ENCODE peak calls at places on chromosomes 2 and 18, in four cellular contexts. G, I, B and S are unnamed samples.

GRCh38 chr2:197161738-197162137 is 148.8 kb downstream of the ANKRD44 start:
- DNase-seq in B (no peak), G (no peak), I (no peak), S (no peak)

GRCh38 chr18:3066391-3067079 is 53.6 kb upstream of the LPIN2 start:
- DNase-seq in G (no peak), I (no peak), B (no peak), S (no peak)

GRCh38 chr2:141021109-141021508 is 1109.7 kb downstream of the LRP1B start:
- DNase-seq in G (peak; percentile 81), B (no peak), I (no peak), S (no peak)

GRCh38 chr18:23281626-23282436 is 146.5 kb downstream of the CABLES1 start:
- DNase-seq in B (no peak), I (no peak), G (peak; percentile 61), S (no peak)

GRCh38 chr2:20670315-20671035 is 3.5 kb downstream of the GDF7 start:
- DNase-seq in B (peak; percentile 56), I (no peak), G (no peak), S (peak; percentile 18)

GRCh38 chr2:96509114-96509846 is 4.1 kb upstream of the NEURL3 start:
- DNase-seq in B (peak; percentile 93), I (no peak), G (peak; percentile 76), S (peak; percentile 83)

GRCh38 chr2:205032093-205032551 is 486.8 kb downstream of the PARD3B start:
- DNase-seq in I (no peak), G (no peak), B (no peak), S (no peak)

GRCh38 chr2:29382486-29382885 is 267.3 kb downstream of the CLIP4 start:
- DNase-seq in I (no peak), G (no peak), B (no peak), S (no peak)

GRCh38 chr2:207770602-207771404 is 1.1 kb upstream of the FZD5 start:
- DNase-seq in B (peak; percentile 73), I (no peak), G (no peak), S (peak; percentile 63)

GRCh38 chr2:173288561-173288960 is 66.1 kb upstream of the CDCA7 start:
- DNase-seq in B (no peak), G (peak; percentile 83), I (no peak), S (no peak)

GRCh38 chr2:86790828-86791561 is at the start of gene CD8A:
- DNase-seq in G (no peak), I (no peak), B (no peak), S (peak; percentile 53)

GRCh38 chr2:218876562-218877219 is 4.0 kb upstream of the WNT10A start:
- DNase-seq in I (no peak), B (no peak), G (peak; percentile 37), S (peak; percentile 84)

GRCh38 chr18:21141678-21142422 is 30.2 kb upstream of the ROCK1 start:
- DNase-seq in I (no peak), B (no peak), G (no peak), S (no peak)

GRCh38 chr2:10863837-10864236 is 47.9 kb upstream of the KCNF1 start:
- DNase-seq in I (peak; percentile 86), B (no peak), G (peak; percentile 25), S (peak; percentile 50)

GRCh38 chr2:97660775-97661417 is 2.9 kb downstream of the ACTR1B start:
- DNase-seq in G (peak; percentile 44), I (no peak), B (no peak), S (no peak)

GRCh38 chr2:42238644-42239288 is 69.6 kb downstream of the EML4 start:
- DNase-seq in I (peak; percentile 29), B (no peak), G (no peak), S (no peak)

GRCh38 chr18:41646915-41647314 is 308.1 kb upstream of the PIK3C3 start:
- DNase-seq in I (no peak), G (no peak), B (no peak), S (no peak)

GRCh38 chr2:173797586-173798263 is 167.4 kb downstream of the SP3 start:
- DNase-seq in I (no peak), B (no peak), G (no peak), S (no peak)

GRCh38 chr18:44725300-44726096 is 44.8 kb downstream of the SETBP1 start:
- DNase-seq in G (peak; percentile 70), I (peak; percentile 58), B (no peak), S (peak; percentile 56)

GRCh38 chr2:46706264-46706983 is 209.2 kb downstream of the MCFD2 start:
- DNase-seq in I (no peak), B (no peak), G (peak; percentile 48), S (no peak)

GRCh38 chr2:216565946-216566345 is 67.3 kb upstream of the IGFBP2 start:
- DNase-seq in B (no peak), I (no peak), G (no peak), S (no peak)

GRCh38 chr2:199228887-199229819 is 228.6 kb downstream of the SATB2 start:
- DNase-seq in G (peak; percentile 99), I (no peak), B (no peak), S (no peak)

GRCh38 chr2:156790343-156791034 is 354.3 kb downstream of the GPD2 start:
- DNase-seq in G (no peak), B (no peak), I (no peak), S (no peak)

GRCh38 chr2:112884869-112885502 is 26.0 kb upstream of the IL37 start:
- DNase-seq in B (no peak), G (no peak), I (no peak), S (peak; percentile 81)

GRCh38 chr18:39058386-39059000 is 1492.9 kb upstream of the CELF4 start:
- DNase-seq in G (no peak), B (no peak), I (no peak), S (no peak)

GRCh38 chr2:148645925-148646559 is 1.5 kb downstream of the EPC2 start:
- DNase-seq in B (no peak), G (peak; percentile 92), I (peak; percentile 78), S (peak; percentile 75)

GRCh38 chr18:47206945-47207637 is 30.9 kb upstream of the IER3IP1 start:
- DNase-seq in G (peak; percentile 15), I (no peak), B (no peak), S (no peak)

GRCh38 chr2:219344756-219345458 is 12.4 kb upstream of the RESP18 start:
- DNase-seq in I (no peak), B (no peak), G (peak; percentile 36), S (no peak)

GRCh38 chr2:146730882-146731281 is 1113.9 kb upstream of the ACVR2A start:
- DNase-seq in B (no peak), G (peak; percentile 5), I (no peak), S (no peak)

GRCh38 chr18:27500531-27500930 is 315.4 kb upstream of the CHST9 start:
- DNase-seq in G (no peak), I (no peak), B (no peak), S (no peak)

DNA sequence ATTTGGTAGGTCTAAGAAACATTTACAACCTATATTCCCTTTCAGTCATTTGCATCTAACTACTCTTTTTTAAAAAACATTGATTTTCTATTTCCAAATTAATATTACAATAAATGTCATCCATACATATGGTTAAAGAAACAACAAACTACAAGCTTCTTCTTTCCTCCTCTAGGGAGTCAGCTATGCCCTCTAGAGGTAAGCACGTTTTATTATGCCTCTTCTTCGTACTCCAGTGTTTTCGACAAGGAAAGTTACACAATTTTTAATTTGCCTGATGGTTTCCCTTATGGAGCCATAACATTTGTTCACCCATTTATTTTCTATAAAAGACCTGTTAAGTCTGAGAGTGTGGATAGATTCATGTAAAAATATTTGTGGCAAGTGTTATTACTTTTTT is 183.4 kb upstream of the CDH7 start:
- DNase-seq in B (no peak), G (no peak), I (no peak), S (no peak)
- TF ChIP-seq CTCF in B (peak; percentile 20), G (no peak), I (no peak), S (no peak)

DNA sequence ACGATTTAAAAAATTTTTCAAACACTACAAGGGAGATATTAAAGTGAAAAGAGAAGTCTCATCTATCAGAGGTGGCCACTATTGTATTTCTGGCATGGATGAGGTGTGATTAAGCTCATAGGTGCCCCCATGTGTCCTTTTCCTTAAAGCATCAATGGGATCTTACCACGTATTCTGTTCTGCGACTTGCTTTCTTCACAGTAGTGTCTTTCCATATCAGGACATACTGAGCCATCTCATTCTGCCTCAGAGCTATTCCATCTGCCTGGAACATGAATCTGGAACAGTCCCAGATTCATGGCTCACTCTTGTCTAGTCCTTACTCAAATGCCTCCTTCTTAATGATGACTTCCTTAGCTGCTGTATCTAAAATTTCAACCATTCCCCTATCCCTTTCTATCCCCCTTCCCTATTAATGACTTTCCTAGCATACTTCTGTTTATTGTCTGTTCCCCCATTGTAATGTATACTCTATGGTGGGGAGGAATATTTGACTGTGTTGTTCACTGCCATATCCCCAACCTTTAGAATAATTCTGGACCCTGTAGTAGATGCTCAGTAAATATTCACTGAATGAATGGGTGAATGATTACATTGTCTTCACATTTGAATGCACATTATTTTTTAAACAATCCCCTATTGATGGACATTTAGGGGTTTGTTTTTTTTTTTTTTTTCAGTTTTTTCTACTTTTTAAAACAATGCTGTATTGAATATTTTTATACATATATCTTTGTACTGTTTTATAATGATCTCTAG is 11.1 kb downstream of the STAMBP start:
- DNase-seq in B (no peak), G (peak; percentile 30), I (no peak), S (no peak)
- TF ChIP-seq CTCF in B (no peak), G (no peak), I (no peak), S (no peak)

DNA sequence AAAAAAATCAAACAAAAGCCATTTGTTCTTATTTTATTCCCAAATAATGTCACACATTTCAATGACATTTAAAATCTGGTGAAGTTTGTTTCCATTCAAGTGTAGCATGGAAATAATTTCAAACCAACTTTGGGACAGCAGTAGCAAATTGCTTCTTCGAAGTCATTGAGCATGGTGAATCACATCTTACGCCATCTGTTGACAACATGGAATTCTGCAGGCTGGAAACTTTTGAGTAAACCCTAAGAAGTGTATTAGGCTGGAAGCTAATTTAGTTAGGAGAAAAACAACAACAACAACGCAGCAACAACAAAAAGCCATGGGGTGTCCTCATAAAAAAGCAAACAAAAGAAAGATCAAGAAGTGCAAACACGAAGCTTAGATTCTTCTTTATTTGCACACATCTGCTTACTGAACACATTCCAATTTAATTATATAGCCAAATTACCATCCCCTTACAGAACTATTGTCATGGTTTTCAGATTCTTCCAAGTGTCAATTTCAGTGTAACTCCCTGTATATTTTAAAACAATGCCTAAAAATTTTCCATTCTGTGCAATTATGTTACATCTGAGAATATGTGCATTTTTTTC is 659.0 kb upstream of the CDH7 start:
- DNase-seq in B (no peak), G (peak; percentile 2), I (no peak), S (peak; percentile 1)
- TF ChIP-seq CTCF in B (peak; percentile 34), G (peak; percentile 28), I (peak; percentile 38), S (no peak)

GRCh38 chr2:117056376-117056748 is 758.1 kb upstream of the DDX18 start:
- DNase-seq in G (no peak), I (no peak), B (no peak), S (no peak)
- TF ChIP-seq CTCF in G (no peak), I (no peak), B (no peak), S (no peak)